ENCODE peak calls at places on chromosomes 7 and 10, in six cellular contexts. I is activated naive CD4-positive, alpha-beta T cell treated with Interleukin-2 at 50 U/mL for 16 hours; U is retinal pigment epithelial cell; C is stimulated activated naive CD8-positive, alpha-beta T cell treated with anti-CD3 and anti-CD28 coated beads, Interleukin-15, amount 100 ng/mL, for 72 hours; R is fibroblast of lung; O is cardiac fibroblast. F is an unnamed sample.

GRCh38 chr10:70903262-70903921 is 15.0 kb upstream of the PCBD1 start:
- DNase-seq in C (peak; percentile 37), I (peak; percentile 18), O (peak; percentile 61), R (peak; percentile 50), U (no peak), F (peak; percentile 78)

GRCh38 chr7:80210400-80210799 is 75.8 kb downstream of the GNAI1 start:
- DNase-seq in I (no peak), O (no peak), R (peak; percentile 37), U (no peak), C (no peak), F (no peak)

GRCh38 chr7:3733541-3734140 is 432.6 kb downstream of the SDK1 start:
- DNase-seq in C (no peak), R (peak; percentile 63), I (no peak), U (no peak), O (peak; percentile 45), F (no peak)

GRCh38 chr10:53918755-53919154 is 882.3 kb downstream of the PCDH15 start:
- DNase-seq in U (no peak), I (no peak), C (no peak), R (no peak), O (no peak), F (no peak)

GRCh38 chr7:24138366-24138765 is 145.6 kb upstream of the NPY start:
- DNase-seq in U (no peak), C (no peak), I (no peak), R (no peak), O (no peak), F (no peak)

GRCh38 chr7:80584778-80585177 is 53.7 kb upstream of the CD36 start:
- DNase-seq in R (peak; percentile 44), O (peak; percentile 78), C (no peak), I (no peak), U (peak; percentile 94), F (no peak)

GRCh38 chr7:154916381-154917213 is 86.3 kb downstream of the PAXIP1 start:
- DNase-seq in R (no peak), O (no peak), C (no peak), U (no peak), I (no peak), F (no peak)

GRCh38 chr10:436013-436697 is 253.3 kb downstream of the DIP2C start:
- DNase-seq in U (no peak), I (no peak), R (no peak), C (no peak), O (no peak), F (no peak)

GRCh38 chr10:78454123-78454645 is 420.5 kb downstream of the RPS24 start:
- DNase-seq in U (no peak), I (no peak), O (no peak), C (no peak), R (no peak), F (no peak)

GRCh38 chr10:18683427-18683826 is 24.2 kb downstream of the ARL5B start:
- DNase-seq in O (peak; percentile 65), C (no peak), U (no peak), R (peak; percentile 51), I (no peak), F (no peak)

GRCh38 chr7:117401293-117402002 is 25.8 kb downstream of the ASZ1 start:
- DNase-seq in O (peak; percentile 19), U (no peak), C (no peak), R (peak; percentile 5), I (no peak), F (no peak)

GRCh38 chr7:47648301-47648900 is 66.5 kb upstream of the TNS3 start:
- DNase-seq in U (no peak), O (peak; percentile 73), I (no peak), R (peak; percentile 90), C (no peak), F (no peak)

GRCh38 chr7:32677593-32677992 is 182.3 kb downstream of the AVL9 start:
- DNase-seq in R (no peak), U (no peak), O (no peak), I (no peak), C (no peak), F (no peak)

GRCh38 chr7:40808409-40808942 is 673.7 kb downstream of the SUGCT start:
- DNase-seq in U (no peak), O (peak; percentile 100), I (no peak), R (peak; percentile 85), C (no peak), F (no peak)

GRCh38 chr10:68879628-68880027 is 21.5 kb upstream of the DDX50 start:
- DNase-seq in C (no peak), R (no peak), I (no peak), U (no peak), O (no peak), F (no peak)

GRCh38 chr10:80459047-80459865 is 5.1 kb downstream of the TSPAN14 start:
- DNase-seq in R (peak; percentile 89), O (peak; percentile 74), C (peak; percentile 67), I (peak; percentile 66), U (no peak), F (peak; percentile 20)

GRCh38 chr10:101894742-101895141 is 51.1 kb upstream of the KCNIP2 start:
- DNase-seq in U (no peak), I (no peak), O (no peak), R (no peak), C (no peak), F (no peak)

F was measured in WERI-Rb-1.